ENCODE peak calls at places on chromosomes 11 and 22, in five cellular contexts. C, D, L, M and G are unnamed samples.

GRCh38 chr11:62889484-62890437 is 9.1 kb downstream of the SLC3A2 start:
- DNase-seq in C (no peak), D (peak), M (no peak), L (peak), G (no peak)

GRCh38 chr11:116579857-116580727 is 192.7 kb downstream of the BUD13 start:
- DNase-seq in D (no peak), M (no peak), C (no peak), L (no peak), G (no peak)

GRCh38 chr11:114367244-114367957 is 32.9 kb downstream of the C11orf71 start:
- DNase-seq in D (peak), C (no peak), M (no peak), L (peak), G (no peak)

GRCh38 chr22:36373258-36373579 is 14.5 kb downstream of the MYH9 start:
- DNase-seq in D (no peak), L (no peak), M (no peak), C (peak), G (peak)

GRCh38 chr11:2788751-2789140 is 89.0 kb upstream of the KCNQ1OT1 start:
- DNase-seq in M (no peak), C (no peak), L (no peak), D (no peak), G (peak)

GRCh38 chr11:104771782-104772181 is 126.5 kb downstream of the CASP12 start:
- DNase-seq in C (no peak), M (no peak), D (no peak), L (no peak), G (no peak)

GRCh38 chr11:86932942-86933875 is 22.0 kb downstream of the FZD4 start:
- DNase-seq in D (no peak), C (no peak), L (no peak), M (no peak), G (no peak)

GRCh38 chr11:94895971-94896370 is 77.4 kb downstream of the CWC15 start:
- DNase-seq in D (peak), M (no peak), L (peak), C (no peak), G (no peak)

GRCh38 chr11:45917286-45917622 is 423 bp downstream of the PEX16 start:
- DNase-seq in D (no peak), M (no peak), C (no peak), L (no peak), G (no peak)

GRCh38 chr11:116936754-116937153 is 99.3 kb upstream of the APOA1 start:
- DNase-seq in L (no peak), M (no peak), D (no peak), C (no peak), G (no peak)

GRCh38 chr22:38236786-38237185 is 35.0 kb downstream of the MAFF start:
- DNase-seq in D (no peak), C (no peak), L (no peak), M (no peak), G (no peak)

GRCh38 chr11:28481673-28482480 is 373.7 kb downstream of the METTL15 start:
- DNase-seq in C (no peak), M (no peak), D (no peak), L (peak), G (no peak)

GRCh38 chr11:14213006-14213405 is 146.0 kb downstream of the RRAS2 start:
- DNase-seq in L (no peak), M (no peak), D (no peak), C (no peak), G (no peak)

GRCh38 chr11:122486793-122487495 is 168.6 kb upstream of the UBASH3B start:
- DNase-seq in D (no peak), M (no peak), L (peak), C (no peak), G (no peak)

GRCh38 chr11:47333886-47334443 is 18.5 kb downstream of the MYBPC3 start:
- DNase-seq in M (no peak), C (no peak), L (no peak), D (no peak), G (no peak)

GRCh38 chr11:111344032-111344431 is 35.0 kb downstream of the POU2AF1 start:
- DNase-seq in D (no peak), M (no peak), L (peak), C (no peak), G (no peak)

GRCh38 chr11:120718171-120718570 is 206.6 kb downstream of the GRIK4 start:
- DNase-seq in L (no peak), D (no peak), M (no peak), C (no peak), G (no peak)

GRCh38 chr11:32391965-32392553 is 43.3 kb downstream of the WT1 start:
- DNase-seq in L (peak), D (no peak), M (no peak), C (no peak), G (no peak)

GRCh38 chr11:134761361-134761760 is 349.3 kb upstream of the B3GAT1 start:
- DNase-seq in L (no peak), C (no peak), D (no peak), M (no peak), G (no peak)

GRCh38 chr11:35897019-35897418 is 46.8 kb upstream of the LDLRAD3 start:
- DNase-seq in L (no peak), M (no peak), D (no peak), C (no peak), G (no peak)

GRCh38 chr22:37043828-37044538 is 7.6 kb upstream of the KCTD17 start:
- DNase-seq in L (peak), C (peak), M (no peak), D (peak), G (peak)

GRCh38 chr11:9206496-9206895 is 58.7 kb downstream of the DENND5A start:
- DNase-seq in C (no peak), L (peak), D (no peak), M (no peak), G (no peak)

GRCh38 chr11:17934194-17934593 is 78.7 kb downstream of the SERGEF start:
- DNase-seq in M (no peak), L (no peak), C (no peak), D (no peak), G (no peak)

GRCh38 chr11:19102521-19102900 is 14.5 kb upstream of the ZDHHC13 start:
- DNase-seq in D (no peak), L (no peak), C (no peak), M (no peak), G (no peak)

GRCh38 chr22:27850000-27850465 is 48.5 kb upstream of the MN1 start:
- DNase-seq in D (no peak), L (no peak), M (no peak), C (no peak), G (no peak)

GRCh38 chr11:121291896-121292502 is 572 bp upstream of the SC5D start:
- DNase-seq in L (peak), M (peak), D (no peak), C (no peak), G (no peak)

GRCh38 chr22:46736705-46737104 is 1.3 kb downstream of the CERK start:
- DNase-seq in D (no peak), L (no peak), M (no peak), C (no peak), G (no peak)

GRCh38 chr11:19552100-19552499 is 160.5 kb upstream of the NAV2 start:
- DNase-seq in D (no peak), M (no peak), C (no peak), L (no peak), G (no peak)

GRCh38 chr11:94519478-94520084 is 7.3 kb downstream of the C11orf97 start:
- DNase-seq in L (peak), C (no peak), D (peak), M (no peak), G (no peak)

GRCh38 chr11:34155057-34155758 is 49.8 kb downstream of the NAT10 start:
- DNase-seq in L (no peak), M (no peak), C (no peak), D (no peak), G (no peak)

GRCh38 chr22:19890502-19891349 is 36.1 kb upstream of the GNB1L start:
- DNase-seq in M (no peak), D (no peak), C (no peak), L (no peak), G (no peak)

GRCh38 chr11:63938481-63939350 is at the start of gene NAA40:
- DNase-seq in M (peak), L (peak), D (peak), C (peak), G (peak)

GRCh38 chr11:297666-298405 is 1.5 kb downstream of the IFITM5 start:
- DNase-seq in M (no peak), C (peak), D (no peak), L (peak), G (peak)